ENCODE peak calls at places on chromosomes 16 and 17, in ten cellular contexts. One of them, this sample, is unnamed.

GRCh38 chr16:27625050-27625697 is 75.2 kb downstream of the KATNIP start:
- DNase-seq in adrenal gland: peak; percentile 40
- DNase-seq in Calu3: no peak
- DNase-seq in breast epithelium: no peak
- DNase-seq in activated T-helper 1 cell treated with Interleukin-2 at 50 U/mL for 16 hours: no peak
- DNase-seq in HEK293T: no peak
- DNase-seq in stimulated activated CD8-positive, alpha-beta memory T cell treated with anti-CD3 and anti-CD28 coated beads, Interleukin-2, amount 100 ng/mL, for 1 hour: no peak
- DNase-seq in left ventricle myocardium superior: no peak
- DNase-seq in activated naive CD4-positive, alpha-beta T cell: no peak
- DNase-seq in NCI-H345: no peak
- DNase-seq in this sample: peak; percentile 37

GRCh38 chr17:42472709-42473521 is 14.2 kb downstream of the ATP6V0A1 start:
- DNase-seq in stimulated activated CD8-positive, alpha-beta memory T cell treated with anti-CD3 and anti-CD28 coated beads, Interleukin-2, amount 100 ng/mL, for 1 hour: no peak
- DNase-seq in breast epithelium: no peak
- DNase-seq in adrenal gland: no peak
- DNase-seq in Calu3: no peak
- DNase-seq in HEK293T: no peak
- DNase-seq in activated naive CD4-positive, alpha-beta T cell: no peak
- DNase-seq in left ventricle myocardium superior: no peak
- DNase-seq in NCI-H345: no peak
- DNase-seq in activated T-helper 1 cell treated with Interleukin-2 at 50 U/mL for 16 hours: no peak
- DNase-seq in this sample: no peak

GRCh38 chr16:19555938-19556778 is 655 bp downstream of the VPS35L start:
- DNase-seq in NCI-H345: peak; percentile 19
- DNase-seq in stimulated activated CD8-positive, alpha-beta memory T cell treated with anti-CD3 and anti-CD28 coated beads, Interleukin-2, amount 100 ng/mL, for 1 hour: no peak
- DNase-seq in HEK293T: peak; percentile 64
- DNase-seq in adrenal gland: no peak
- DNase-seq in activated T-helper 1 cell treated with Interleukin-2 at 50 U/mL for 16 hours: no peak
- DNase-seq in Calu3: peak; percentile 4
- DNase-seq in breast epithelium: no peak
- DNase-seq in activated naive CD4-positive, alpha-beta T cell: no peak
- DNase-seq in left ventricle myocardium superior: no peak
- DNase-seq in this sample: no peak

GRCh38 chr16:78844028-78844427 is 744.6 kb downstream of the WWOX start:
- DNase-seq in stimulated activated CD8-positive, alpha-beta memory T cell treated with anti-CD3 and anti-CD28 coated beads, Interleukin-2, amount 100 ng/mL, for 1 hour: no peak
- DNase-seq in activated naive CD4-positive, alpha-beta T cell: no peak
- DNase-seq in left ventricle myocardium superior: no peak
- DNase-seq in breast epithelium: no peak
- DNase-seq in Calu3: no peak
- DNase-seq in HEK293T: peak; percentile 9
- DNase-seq in activated T-helper 1 cell treated with Interleukin-2 at 50 U/mL for 16 hours: no peak
- DNase-seq in NCI-H345: no peak
- DNase-seq in adrenal gland: no peak
- DNase-seq in this sample: no peak

GRCh38 chr16:86016201-86016965 is 117.4 kb downstream of the IRF8 start:
- DNase-seq in NCI-H345: peak; percentile 25
- DNase-seq in stimulated activated CD8-positive, alpha-beta memory T cell treated with anti-CD3 and anti-CD28 coated beads, Interleukin-2, amount 100 ng/mL, for 1 hour: no peak
- DNase-seq in activated naive CD4-positive, alpha-beta T cell: peak; percentile 9
- DNase-seq in Calu3: peak; percentile 60
- DNase-seq in activated T-helper 1 cell treated with Interleukin-2 at 50 U/mL for 16 hours: peak; percentile 9
- DNase-seq in adrenal gland: peak; percentile 57
- DNase-seq in HEK293T: peak; percentile 73
- DNase-seq in left ventricle myocardium superior: no peak
- DNase-seq in breast epithelium: peak; percentile 28
- DNase-seq in this sample: peak; percentile 24

GRCh38 chr16:67192781-67193260 is 866 bp downstream of the E2F4 start:
- DNase-seq in HEK293T: no peak
- DNase-seq in adrenal gland: no peak
- DNase-seq in stimulated activated CD8-positive, alpha-beta memory T cell treated with anti-CD3 and anti-CD28 coated beads, Interleukin-2, amount 100 ng/mL, for 1 hour: no peak
- DNase-seq in Calu3: no peak
- DNase-seq in activated naive CD4-positive, alpha-beta T cell: no peak
- DNase-seq in activated T-helper 1 cell treated with Interleukin-2 at 50 U/mL for 16 hours: no peak
- DNase-seq in left ventricle myocardium superior: no peak
- DNase-seq in breast epithelium: no peak
- DNase-seq in NCI-H345: no peak
- DNase-seq in this sample: no peak

GRCh38 chr16:17261197-17261858 is 209.4 kb downstream of the XYLT1 start:
- DNase-seq in left ventricle myocardium superior: no peak
- DNase-seq in adrenal gland: no peak
- DNase-seq in activated naive CD4-positive, alpha-beta T cell: no peak
- DNase-seq in breast epithelium: no peak
- DNase-seq in stimulated activated CD8-positive, alpha-beta memory T cell treated with anti-CD3 and anti-CD28 coated beads, Interleukin-2, amount 100 ng/mL, for 1 hour: no peak
- DNase-seq in activated T-helper 1 cell treated with Interleukin-2 at 50 U/mL for 16 hours: no peak
- DNase-seq in Calu3: no peak
- DNase-seq in HEK293T: no peak
- DNase-seq in NCI-H345: no peak
- DNase-seq in this sample: no peak

GRCh38 chr17:59756236-59756818 is 48.9 kb downstream of the VMP1 start:
- DNase-seq in stimulated activated CD8-positive, alpha-beta memory T cell treated with anti-CD3 and anti-CD28 coated beads, Interleukin-2, amount 100 ng/mL, for 1 hour: no peak
- DNase-seq in breast epithelium: no peak
- DNase-seq in adrenal gland: no peak
- DNase-seq in HEK293T: no peak
- DNase-seq in left ventricle myocardium superior: no peak
- DNase-seq in activated naive CD4-positive, alpha-beta T cell: no peak
- DNase-seq in Calu3: no peak
- DNase-seq in activated T-helper 1 cell treated with Interleukin-2 at 50 U/mL for 16 hours: no peak
- DNase-seq in NCI-H345: no peak
- DNase-seq in this sample: no peak

GRCh38 chr17:1992541-1992940 is 32.6 kb downstream of the RTN4RL1 start:
- DNase-seq in activated T-helper 1 cell treated with Interleukin-2 at 50 U/mL for 16 hours: no peak
- DNase-seq in breast epithelium: no peak
- DNase-seq in stimulated activated CD8-positive, alpha-beta memory T cell treated with anti-CD3 and anti-CD28 coated beads, Interleukin-2, amount 100 ng/mL, for 1 hour: no peak
- DNase-seq in left ventricle myocardium superior: peak; percentile 44
- DNase-seq in activated naive CD4-positive, alpha-beta T cell: no peak
- DNase-seq in NCI-H345: no peak
- DNase-seq in adrenal gland: no peak
- DNase-seq in Calu3: no peak
- DNase-seq in HEK293T: no peak
- DNase-seq in this sample: no peak

GRCh38 chr16:56876048-56876447 is 11.0 kb downstream of the SLC12A3 start:
- DNase-seq in breast epithelium: no peak
- DNase-seq in activated naive CD4-positive, alpha-beta T cell: no peak
- DNase-seq in stimulated activated CD8-positive, alpha-beta memory T cell treated with anti-CD3 and anti-CD28 coated beads, Interleukin-2, amount 100 ng/mL, for 1 hour: no peak
- DNase-seq in adrenal gland: no peak
- DNase-seq in NCI-H345: no peak
- DNase-seq in left ventricle myocardium superior: no peak
- DNase-seq in HEK293T: no peak
- DNase-seq in Calu3: no peak
- DNase-seq in activated T-helper 1 cell treated with Interleukin-2 at 50 U/mL for 16 hours: no peak
- DNase-seq in this sample: no peak

GRCh38 chr16:14180431-14181059 is 109.4 kb downstream of the MRTFB start:
- DNase-seq in activated naive CD4-positive, alpha-beta T cell: no peak
- DNase-seq in stimulated activated CD8-positive, alpha-beta memory T cell treated with anti-CD3 and anti-CD28 coated beads, Interleukin-2, amount 100 ng/mL, for 1 hour: no peak
- DNase-seq in adrenal gland: no peak
- DNase-seq in Calu3: no peak
- DNase-seq in HEK293T: no peak
- DNase-seq in activated T-helper 1 cell treated with Interleukin-2 at 50 U/mL for 16 hours: no peak
- DNase-seq in breast epithelium: no peak
- DNase-seq in left ventricle myocardium superior: peak; percentile 34
- DNase-seq in NCI-H345: no peak
- DNase-seq in this sample: no peak

GRCh38 chr16:56910654-56911539 is 21.0 kb upstream of the HERPUD1 start:
- DNase-seq in breast epithelium: no peak
- DNase-seq in adrenal gland: peak; percentile 58
- DNase-seq in Calu3: no peak
- DNase-seq in activated naive CD4-positive, alpha-beta T cell: no peak
- DNase-seq in activated T-helper 1 cell treated with Interleukin-2 at 50 U/mL for 16 hours: no peak
- DNase-seq in stimulated activated CD8-positive, alpha-beta memory T cell treated with anti-CD3 and anti-CD28 coated beads, Interleukin-2, amount 100 ng/mL, for 1 hour: no peak
- DNase-seq in NCI-H345: no peak
- DNase-seq in left ventricle myocardium superior: no peak
- DNase-seq in HEK293T: no peak
- DNase-seq in this sample: peak; percentile 37

GRCh38 chr17:58276423-58276822 is 4.3 kb downstream of the MPO start:
- DNase-seq in stimulated activated CD8-positive, alpha-beta memory T cell treated with anti-CD3 and anti-CD28 coated beads, Interleukin-2, amount 100 ng/mL, for 1 hour: no peak
- DNase-seq in activated naive CD4-positive, alpha-beta T cell: no peak
- DNase-seq in Calu3: no peak
- DNase-seq in NCI-H345: no peak
- DNase-seq in adrenal gland: peak; percentile 3
- DNase-seq in breast epithelium: no peak
- DNase-seq in left ventricle myocardium superior: no peak
- DNase-seq in HEK293T: no peak
- DNase-seq in activated T-helper 1 cell treated with Interleukin-2 at 50 U/mL for 16 hours: no peak
- DNase-seq in this sample: no peak

GRCh38 chr16:23401142-23401541 is 51.8 kb downstream of the COG7 start:
- DNase-seq in NCI-H345: no peak
- DNase-seq in activated T-helper 1 cell treated with Interleukin-2 at 50 U/mL for 16 hours: no peak
- DNase-seq in activated naive CD4-positive, alpha-beta T cell: no peak
- DNase-seq in HEK293T: no peak
- DNase-seq in breast epithelium: no peak
- DNase-seq in stimulated activated CD8-positive, alpha-beta memory T cell treated with anti-CD3 and anti-CD28 coated beads, Interleukin-2, amount 100 ng/mL, for 1 hour: no peak
- DNase-seq in Calu3: no peak
- DNase-seq in left ventricle myocardium superior: no peak
- DNase-seq in adrenal gland: no peak
- DNase-seq in this sample: no peak

GRCh38 chr17:65584604-65585521 is 23.4 kb upstream of the AXIN2 start:
- DNase-seq in Calu3: no peak
- DNase-seq in NCI-H345: no peak
- DNase-seq in left ventricle myocardium superior: peak; percentile 65
- DNase-seq in activated T-helper 1 cell treated with Interleukin-2 at 50 U/mL for 16 hours: no peak
- DNase-seq in adrenal gland: peak; percentile 66
- DNase-seq in HEK293T: no peak
- DNase-seq in breast epithelium: no peak
- DNase-seq in stimulated activated CD8-positive, alpha-beta memory T cell treated with anti-CD3 and anti-CD28 coated beads, Interleukin-2, amount 100 ng/mL, for 1 hour: no peak
- DNase-seq in activated naive CD4-positive, alpha-beta T cell: no peak
- DNase-seq in this sample: no peak

GRCh38 chr16:71645450-71645849 is 19.5 kb downstream of the MARVELD3 start:
- DNase-seq in NCI-H345: peak; percentile 2
- DNase-seq in Calu3: peak; percentile 36
- DNase-seq in breast epithelium: no peak
- DNase-seq in stimulated activated CD8-positive, alpha-beta memory T cell treated with anti-CD3 and anti-CD28 coated beads, Interleukin-2, amount 100 ng/mL, for 1 hour: no peak
- DNase-seq in activated T-helper 1 cell treated with Interleukin-2 at 50 U/mL for 16 hours: no peak
- DNase-seq in left ventricle myocardium superior: no peak
- DNase-seq in adrenal gland: no peak
- DNase-seq in activated naive CD4-positive, alpha-beta T cell: no peak
- DNase-seq in HEK293T: peak; percentile 64
- DNase-seq in this sample: no peak

GRCh38 chr17:57649191-57649590 is 95.9 kb downstream of the CCDC182 start:
- DNase-seq in Calu3: no peak
- DNase-seq in adrenal gland: no peak
- DNase-seq in stimulated activated CD8-positive, alpha-beta memory T cell treated with anti-CD3 and anti-CD28 coated beads, Interleukin-2, amount 100 ng/mL, for 1 hour: no peak
- DNase-seq in HEK293T: no peak
- DNase-seq in activated naive CD4-positive, alpha-beta T cell: no peak
- DNase-seq in breast epithelium: no peak
- DNase-seq in left ventricle myocardium superior: no peak
- DNase-seq in NCI-H345: no peak
- DNase-seq in activated T-helper 1 cell treated with Interleukin-2 at 50 U/mL for 16 hours: no peak
- DNase-seq in this sample: no peak

This sample was measured in heart left ventricle.